ENCODE peak calls at places on chromosomes 4 and X, in seven cellular contexts. C, X, M, F, O, V and W are unnamed samples.

GRCh38 chr4:67051000-67051789 is 494.1 kb downstream of the CENPC start:
- DNase-seq in F (no peak), V (no peak), X (no peak), M (no peak), O (no peak), C (peak; percentile 3), W (no peak)

GRCh38 chr4:147833254-147833653 is 101.4 kb downstream of the ARHGAP10 start:
- DNase-seq in V (no peak), F (no peak), X (no peak), M (no peak), C (peak; percentile 27), O (no peak), W (no peak)

GRCh38 chrX:19888419-19888879 is 1.0 kb upstream of the SH3KBP1 start:
- DNase-seq in C (peak; percentile 65), V (no peak), M (peak; percentile 11), F (peak; percentile 37), O (no peak), X (no peak), W (no peak)

GRCh38 chrX:33339219-33339618 is 127.9 kb upstream of the DMD start:
- DNase-seq in F (no peak), C (no peak), O (no peak), X (no peak), V (no peak), M (no peak), W (no peak)

GRCh38 chr4:61011051-61011450 is 189.1 kb upstream of the ADGRL3 start:
- DNase-seq in C (no peak), F (no peak), X (no peak), O (no peak), V (no peak), M (no peak), W (no peak)

GRCh38 chr4:184472540-184473264 is 1.6 kb downstream of the IRF2 start:
- DNase-seq in M (peak; percentile 58), O (peak; percentile 77), V (peak; percentile 92), F (peak; percentile 59), X (peak; percentile 92), C (peak; percentile 83), W (peak; percentile 79)

GRCh38 chrX:137891431-137891830 is 325.5 kb downstream of the ZIC3 start:
- DNase-seq in C (no peak), M (no peak), F (no peak), X (no peak), O (no peak), V (no peak), W (no peak)

GRCh38 chr4:7807351-7807921 is 132.2 kb downstream of the AFAP1 start:
- DNase-seq in X (no peak), C (no peak), V (peak; percentile 63), F (no peak), M (no peak), O (no peak), W (no peak)

GRCh38 chr4:105145913-105146285 is 777 bp upstream of the TET2 start:
- DNase-seq in C (peak; percentile 46), X (no peak), O (no peak), F (no peak), V (peak; percentile 26), M (peak; percentile 29), W (no peak)

GRCh38 chr4:109465065-109465464 is 31.4 kb downstream of the SEC24B start:
- DNase-seq in V (no peak), C (no peak), O (no peak), X (no peak), M (no peak), F (no peak), W (no peak)

GRCh38 chr4:171583790-171584189 is 229.4 kb upstream of the GALNTL6 start:
- DNase-seq in C (peak; percentile 22), O (no peak), X (no peak), V (no peak), F (no peak), M (no peak), W (no peak)

GRCh38 chr4:94889961-94890360 is 132.2 kb downstream of the BMPR1B start:
- DNase-seq in X (no peak), V (no peak), M (no peak), F (no peak), O (no peak), C (no peak), W (no peak)

GRCh38 chr4:159349332-159349731 is 246.5 kb downstream of the RAPGEF2 start:
- DNase-seq in M (no peak), O (no peak), V (no peak), F (no peak), C (no peak), X (no peak), W (no peak)